ENCODE peak calls at places on chromosome 1, in nine cellular contexts. J is RWPE2; X is stimulated activated CD4-positive, alpha-beta T cell treated with anti-CD3 and anti-CD28 coated beads, Interleukin-12 subunit alpha, Interleukin-12 subunit beta, amount 100 ng/mL, for 48 hours; P is H4; D is anterior cingulate cortex; B is mammary epithelial cell; C is ovary; I is sciatic nerve; F is Right ventricle myocardium superior. E is an unnamed sample.

GRCh38 chr1:201624741-201625646 is 86.1 kb downstream of the NAV1 start:
- DNase-seq in J (no peak), X (no peak), P (no peak), D (no peak), B (no peak), C (no peak), I (no peak), F (no peak), E (no peak)

GRCh38 chr1:12501661-12502060 is 116.3 kb downstream of the DHRS3 start:
- DNase-seq in J (no peak), X (no peak), P (no peak), D (no peak), B (peak), C (no peak), I (peak), F (no peak), E (no peak)

GRCh38 chr1:168371477-168371876 is 90.8 kb downstream of the TBX19 start:
- DNase-seq in J (no peak), X (no peak), P (no peak), D (no peak), B (no peak), C (no peak), I (no peak), F (no peak), E (no peak)

GRCh38 chr1:14924455-14925325 is 228.9 kb upstream of the TMEM51 start:
- DNase-seq in J (no peak), X (no peak), P (no peak), D (peak), B (peak), C (peak), I (no peak), F (peak), E (peak)

GRCh38 chr1:154547333-154547732 is 11.1 kb downstream of the UBE2Q1 start:
- DNase-seq in J (no peak), X (no peak), P (no peak), D (no peak), B (no peak), C (no peak), I (no peak), F (no peak), E (no peak)

GRCh38 chr1:174160109-174160473 is 771 bp downstream of the RABGAP1L start:
- DNase-seq in J (no peak), X (no peak), P (peak), D (peak), B (peak), C (peak), I (peak), F (peak), E (no peak)

GRCh38 chr1:21926814-21927530 is 10.1 kb downstream of the HSPG2 start:
- DNase-seq in J (no peak), X (no peak), P (no peak), D (no peak), B (no peak), C (peak), I (peak), F (peak), E (no peak)

GRCh38 chr1:24932284-24932683 is 2.2 kb upstream of the RUNX3 start:
- DNase-seq in J (no peak), X (no peak), P (no peak), D (no peak), B (no peak), C (no peak), I (no peak), F (peak), E (peak)

GRCh38 chr1:24803987-24804530 is 58.8 kb downstream of the CLIC4 start:
- DNase-seq in J (no peak), X (no peak), P (no peak), D (no peak), B (no peak), C (no peak), I (no peak), F (no peak), E (no peak)

GRCh38 chr1:41420351-41420750 is 59.1 kb downstream of the FOXO6 start:
- DNase-seq in J (no peak), X (no peak), P (no peak), D (no peak), B (no peak), C (no peak), I (no peak), F (peak), E (no peak)

GRCh38 chr1:61056674-61057439 is 25.5 kb upstream of the NFIA start:
- DNase-seq in J (no peak), X (no peak), P (no peak), D (peak), B (peak), C (peak), I (peak), F (peak), E (peak)

GRCh38 chr1:164774819-164775654 is 216.1 kb downstream of the PBX1 start:
- DNase-seq in J (no peak), X (no peak), P (peak), D (no peak), B (no peak), C (no peak), I (no peak), F (no peak), E (no peak)

GRCh38 chr1:156033011-156033410 is 12.3 kb upstream of the SSR2 start:
- DNase-seq in J (no peak), X (no peak), P (no peak), D (no peak), B (no peak), C (no peak), I (no peak), F (no peak), E (no peak)

GRCh38 chr1:25773441-25774125 is 26.4 kb upstream of the SELENON start:
- DNase-seq in J (no peak), X (no peak), P (no peak), D (no peak), B (no peak), C (no peak), I (no peak), F (no peak), E (no peak)

GRCh38 chr1:58929667-58930325 is 145.9 kb upstream of the JUN start:
- DNase-seq in J (peak), X (no peak), P (no peak), D (no peak), B (peak), C (no peak), I (no peak), F (no peak), E (no peak)

GRCh38 chr1:39488012-39488545 is 3.4 kb upstream of the BMP8A start:
- DNase-seq in J (no peak), X (no peak), P (no peak), D (no peak), B (no peak), C (no peak), I (no peak), F (no peak), E (no peak)

GRCh38 chr1:29945426-29945825 is 709.1 kb downstream of the PTPRU start:
- DNase-seq in J (no peak), X (no peak), P (no peak), D (no peak), B (no peak), C (no peak), I (no peak), F (no peak), E (no peak)

GRCh38 chr1:172751668-172752067 is 92.8 kb downstream of the FASLG start:
- DNase-seq in J (no peak), X (no peak), P (no peak), D (no peak), B (no peak), C (no peak), I (no peak), F (no peak), E (no peak)

GRCh38 chr1:11967028-11967547 is 13.2 kb upstream of the MFN2 start:
- DNase-seq in J (no peak), X (no peak), P (no peak), D (peak), B (peak), C (no peak), I (no peak), F (no peak), E (peak)

GRCh38 chr1:11982010-11982392 is 1.8 kb downstream of the MFN2 start:
- DNase-seq in J (no peak), X (no peak), P (no peak), D (no peak), B (no peak), C (no peak), I (no peak), F (no peak), E (no peak)

GRCh38 chr1:185431612-185432011 is 114.6 kb upstream of the IVNS1ABP start:
- DNase-seq in J (no peak), X (no peak), P (no peak), D (no peak), B (no peak), C (no peak), I (no peak), F (no peak), E (no peak)

GRCh38 chr1:201456499-201457309 is 12.3 kb downstream of the PHLDA3 start:
- DNase-seq in J (no peak), X (no peak), P (peak), D (peak), B (peak), C (no peak), I (peak), F (peak), E (peak)

GRCh38 chr1:98044766-98045165 is 123.9 kb upstream of the DPYD start:
- DNase-seq in J (no peak), X (no peak), P (no peak), D (no peak), B (no peak), C (no peak), I (peak), F (no peak), E (no peak)

GRCh38 chr1:38028105-38028591 is 15.6 kb downstream of the UTP11 start:
- DNase-seq in J (no peak), X (peak), P (no peak), D (no peak), B (peak), C (no peak), I (no peak), F (no peak), E (no peak)

GRCh38 chr1:224524679-224525078 is 90.1 kb upstream of the WDR26 start:
- DNase-seq in J (no peak), X (no peak), P (no peak), D (no peak), B (peak), C (no peak), I (no peak), F (no peak), E (no peak)

GRCh38 chr1:37945743-37946702 is 830 bp downstream of the INPP5B start:
- DNase-seq in J (no peak), X (no peak), P (peak), D (peak), B (no peak), C (peak), I (peak), F (peak), E (no peak)

GRCh38 chr1:208159542-208160258 is 84.5 kb downstream of the PLXNA2 start:
- DNase-seq in J (no peak), X (no peak), P (peak), D (no peak), B (no peak), C (peak), I (no peak), F (no peak), E (no peak)

GRCh38 chr1:226863446-226863845 is 7.0 kb upstream of the PSEN2 start:
- DNase-seq in J (no peak), X (no peak), P (peak), D (no peak), B (peak), C (no peak), I (no peak), F (no peak), E (no peak)

GRCh38 chr1:22132517-22133235 is 10.2 kb downstream of the WNT4 start:
- DNase-seq in J (peak), X (no peak), P (peak), D (no peak), B (peak), C (peak), I (no peak), F (no peak), E (no peak)

GRCh38 chr1:154423303-154423987 is 18.3 kb downstream of the IL6R start:
- DNase-seq in J (no peak), X (no peak), P (no peak), D (peak), B (peak), C (no peak), I (no peak), F (no peak), E (no peak)

GRCh38 chr1:153510984-153511410 is 24.8 kb downstream of the S100A6 start:
- DNase-seq in J (peak), X (peak), P (peak), D (peak), B (peak), C (peak), I (peak), F (peak), E (peak)

GRCh38 chr1:12371053-12371452 is 141.2 kb downstream of the VPS13D start:
- DNase-seq in J (no peak), X (no peak), P (no peak), D (no peak), B (no peak), C (no peak), I (no peak), F (no peak), E (no peak)

GRCh38 chr1:61253059-61253735 is 170.8 kb downstream of the NFIA start:
- DNase-seq in J (peak), X (no peak), P (peak), D (no peak), B (peak), C (peak), I (peak), F (peak), E (peak)

GRCh38 chr1:108570998-108571401 is 11.1 kb downstream of the EEIG2 start:
- DNase-seq in J (no peak), X (no peak), P (no peak), D (no peak), B (peak), C (no peak), I (no peak), F (no peak), E (no peak)

GRCh38 chr1:69982992-69983391 is 222.4 kb downstream of the LRRC40 start:
- DNase-seq in J (no peak), X (no peak), P (peak), D (no peak), B (peak), C (no peak), I (no peak), F (no peak), E (no peak)

GRCh38 chr1:37919277-37919676 is 27.6 kb downstream of the INPP5B start:
- DNase-seq in J (no peak), X (no peak), P (no peak), D (no peak), B (peak), C (no peak), I (no peak), F (no peak), E (no peak)

E was measured in NCI-H460.